ENCODE peak calls at places on chromosomes 13 and 19, in six cellular contexts. G, H, I, M, T and Z are unnamed samples.

GRCh38 chr19:48461651-48461981 is 6.2 kb downstream of the KCNJ14 start:
- DNase-seq in G (no peak), H (no peak), I (no peak), M (no peak), T (no peak), Z (no peak)

GRCh38 chr13:97582170-97582569 is 148.2 kb downstream of the RAP2A start:
- DNase-seq in G (no peak), H (no peak), I (no peak), M (no peak), T (no peak), Z (no peak)

GRCh38 chr19:49440439-49441209 is 703 bp downstream of the SLC17A7 start:
- DNase-seq in G (no peak), H (no peak), I (no peak), M (no peak), T (no peak), Z (no peak)

GRCh38 chr19:2678043-2678671 is 24.3 kb downstream of the GNG7 start:
- DNase-seq in G (no peak), H (no peak), I (no peak), M (no peak), T (no peak), Z (no peak)

GRCh38 chr19:32789429-32789828 is 69.9 kb downstream of the TDRD12 start:
- DNase-seq in G (no peak), H (no peak), I (no peak), M (no peak), T (no peak), Z (no peak)

GRCh38 chr19:328025-328505 is 16.5 kb downstream of the MIER2 start:
- DNase-seq in G (no peak), H (no peak), I (no peak), M (no peak), T (no peak), Z (no peak)

GRCh38 chr13:24861617-24862362 is 97.8 kb downstream of the RNF17 start:
- DNase-seq in G (no peak), H (no peak), I (no peak), M (no peak), T (no peak), Z (no peak)

GRCh38 chr13:37070145-37070695 is 10.7 kb upstream of the SUPT20H start:
- DNase-seq in G (no peak), H (no peak), I (no peak), M (no peak), T (no peak), Z (no peak)

GRCh38 chr19:49157445-49158224 is at the start of gene TRPM4:
- DNase-seq in G (peak; percentile 62), H (peak; percentile 97), I (peak; percentile 60), M (peak; percentile 69), T (peak; percentile 96), Z (peak; percentile 89)

GRCh38 chr19:1376415-1376805 is 7.3 kb upstream of the NDUFS7 start:
- DNase-seq in G (no peak), H (no peak), I (no peak), M (no peak), T (no peak), Z (no peak)

GRCh38 chr19:32910874-32911273 is 41.3 kb upstream of the SLC7A9 start:
- DNase-seq in G (no peak), H (no peak), I (no peak), M (no peak), T (no peak), Z (no peak)

GRCh38 chr19:34990578-34991192 is 9.4 kb upstream of the GRAMD1A start:
- DNase-seq in G (no peak), H (no peak), I (no peak), M (no peak), T (no peak), Z (no peak)